ENCODE peak calls at places on chromosomes 13 and 19, in four cellular contexts. L, A, I and H are unnamed samples.

GRCh38 chr19:46976845-46977320 is 42.8 kb upstream of the NPAS1 start:
- DNase-seq in A (no peak), L (no peak), I (no peak), H (no peak)

GRCh38 chr19:30065680-30066606 is 123.9 kb downstream of the URI1 start:
- DNase-seq in A (no peak), L (no peak), I (no peak), H (no peak)

GRCh38 chr13:98761126-98761978 is 8.9 kb upstream of the SLC15A1 start:
- DNase-seq in A (peak), I (peak), L (no peak), H (no peak)

GRCh38 chr19:39111593-39112199 is 13.9 kb upstream of the PAK4 start:
- DNase-seq in L (no peak), A (no peak), I (no peak), H (peak)

GRCh38 chr19:45250832-45251451 is at the start of gene MARK4:
- DNase-seq in L (no peak), I (peak), A (peak), H (peak)

GRCh38 chr13:108595416-108596257 is 33.8 kb upstream of the MYO16 start:
- DNase-seq in A (no peak), L (no peak), I (no peak), H (no peak)

GRCh38 chr19:10104665-10105221 is 1.4 kb upstream of the PPAN start:
- DNase-seq in I (peak), A (no peak), L (no peak), H (no peak)

GRCh38 chr19:48660854-48661731 is 11.7 kb downstream of the NTN5 start:
- DNase-seq in A (peak), L (peak), I (peak), H (no peak)

GRCh38 chr19:4441994-4442845 is 15.4 kb downstream of the UBXN6 start:
- DNase-seq in A (no peak), L (no peak), I (no peak), H (no peak)

GRCh38 chr19:54871713-54872112 is 2.3 kb upstream of the FCAR start:
- DNase-seq in A (no peak), L (no peak), I (no peak), H (no peak)

GRCh38 chr13:29849071-29849541 is 1.3 kb downstream of the UBL3 start:
- DNase-seq in L (peak), I (peak), A (no peak), H (no peak)

GRCh38 chr13:29844441-29844840 is 6.0 kb downstream of the UBL3 start:
- DNase-seq in A (no peak), I (no peak), L (no peak), H (no peak)

GRCh38 chr13:29847501-29847983 is 2.9 kb downstream of the UBL3 start:
- DNase-seq in I (no peak), L (peak), A (no peak), H (no peak)

GRCh38 chr13:29846475-29847256 is 3.8 kb downstream of the UBL3 start:
- DNase-seq in A (no peak), L (no peak), I (no peak), H (no peak)

GRCh38 chr13:29845440-29846056 is 4.9 kb downstream of the UBL3 start:
- DNase-seq in I (no peak), L (no peak), A (no peak), H (no peak)
- TF ChIP-seq CTCF in I (peak), L (no peak), A (peak), H (peak)

GRCh38 chr13:91372813-91373420 is 25.4 kb downstream of the MIR17HG start:
- DNase-seq in I (no peak), L (no peak), A (no peak), H (no peak)

GRCh38 chr13:91369432-91369831 is 21.9 kb downstream of the MIR17HG start:
- DNase-seq in A (no peak), I (no peak), L (no peak), H (no peak)

GRCh38 chr13:91375119-91375729 is 23.2 kb upstream of the GPC5 start:
- DNase-seq in I (peak), A (no peak), L (no peak), H (no peak)
- TF ChIP-seq CTCF in I (peak), A (peak), L (no peak), H (no peak)

GRCh38 chr19:23286477-23286876 is 36.3 kb upstream of the ZNF724 start:
- DNase-seq in L (no peak), I (no peak), A (no peak), H (no peak)
- TF ChIP-seq CTCF in L (no peak), I (no peak), A (no peak), H (no peak)

DNA sequence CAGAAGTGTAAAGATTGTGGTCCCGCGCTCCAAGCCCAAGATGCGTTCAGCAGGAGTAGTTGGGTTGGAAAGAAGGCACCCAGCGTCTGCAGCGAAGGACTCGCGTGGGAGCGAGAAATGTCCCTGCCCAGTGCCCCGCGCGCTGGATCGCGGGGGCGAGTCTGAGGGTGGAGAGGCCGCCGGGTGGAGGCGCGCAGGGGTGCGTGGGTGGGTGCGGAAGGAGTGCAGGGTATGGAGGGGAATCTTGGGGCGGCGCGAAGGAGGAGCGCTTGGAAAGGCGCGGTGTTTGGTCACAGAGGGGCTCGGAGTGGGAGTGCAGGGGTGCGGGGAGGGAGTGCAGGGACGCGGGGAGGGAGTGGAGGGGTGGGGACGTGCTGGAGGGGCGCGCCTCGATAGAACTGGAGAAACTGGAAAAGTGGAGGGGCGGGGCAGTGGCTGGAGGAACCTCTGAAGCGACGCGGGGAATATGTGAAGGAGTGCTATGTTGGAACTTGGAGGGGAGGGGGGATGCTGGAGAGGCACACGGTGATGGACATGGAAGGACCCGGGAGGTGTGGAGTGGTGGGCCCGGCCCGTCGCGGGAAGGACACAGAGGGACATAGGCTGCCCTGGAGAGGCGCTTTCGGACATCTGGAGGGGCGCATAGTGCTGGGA is 21.1 kb upstream of the SGCG start:
- DNase-seq in I (peak), A (no peak), L (no peak), H (peak)
- TF ChIP-seq CTCF in I (no peak), A (no peak), L (no peak), H (no peak)

DNA sequence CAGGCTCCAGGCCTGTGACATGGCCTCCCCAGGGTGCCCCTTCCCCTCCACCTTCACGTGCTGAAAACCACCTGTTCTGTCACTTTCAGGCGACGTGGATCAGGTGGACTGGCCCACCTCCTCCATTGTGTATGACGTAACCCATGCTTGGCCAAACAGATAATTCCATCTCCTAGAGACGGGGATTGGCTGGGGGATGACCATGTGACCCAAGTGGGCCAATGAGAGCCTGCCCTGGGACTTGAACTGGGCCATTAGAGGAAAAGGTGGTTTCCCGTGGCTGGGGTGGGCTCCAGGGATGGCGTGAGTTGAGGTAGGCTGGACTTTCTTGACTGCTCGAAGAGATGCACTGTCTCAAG is 3.6 kb upstream of the ADAMTSL5 start:
- DNase-seq in A (no peak), I (no peak), L (no peak), H (no peak)
- TF ChIP-seq CTCF in A (no peak), I (no peak), L (no peak), H (no peak)

DNA sequence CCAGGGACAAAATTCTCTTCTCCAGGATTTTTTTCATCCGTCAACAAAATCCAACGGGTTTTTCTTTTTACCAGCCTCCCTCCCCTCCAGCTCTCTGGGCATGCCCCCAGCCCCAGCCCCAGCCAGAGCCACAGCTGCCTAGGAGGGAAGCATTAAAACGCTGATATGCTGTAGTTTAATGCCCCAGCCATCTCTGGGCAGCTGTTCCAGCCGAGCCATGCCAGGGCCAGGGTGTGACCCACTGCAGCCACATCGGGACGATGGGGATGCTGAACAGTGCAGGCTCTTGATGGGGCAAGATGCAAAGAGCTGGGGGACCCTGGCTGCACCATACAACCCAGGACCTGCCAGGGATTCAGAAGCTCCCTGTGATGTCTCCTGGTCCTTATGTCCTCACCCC is 32.1 kb downstream of the TSHZ3 start:
- DNase-seq in I (no peak), L (no peak), A (no peak), H (no peak)
- TF ChIP-seq CTCF in I (no peak), L (no peak), A (no peak), H (no peak)

DNA sequence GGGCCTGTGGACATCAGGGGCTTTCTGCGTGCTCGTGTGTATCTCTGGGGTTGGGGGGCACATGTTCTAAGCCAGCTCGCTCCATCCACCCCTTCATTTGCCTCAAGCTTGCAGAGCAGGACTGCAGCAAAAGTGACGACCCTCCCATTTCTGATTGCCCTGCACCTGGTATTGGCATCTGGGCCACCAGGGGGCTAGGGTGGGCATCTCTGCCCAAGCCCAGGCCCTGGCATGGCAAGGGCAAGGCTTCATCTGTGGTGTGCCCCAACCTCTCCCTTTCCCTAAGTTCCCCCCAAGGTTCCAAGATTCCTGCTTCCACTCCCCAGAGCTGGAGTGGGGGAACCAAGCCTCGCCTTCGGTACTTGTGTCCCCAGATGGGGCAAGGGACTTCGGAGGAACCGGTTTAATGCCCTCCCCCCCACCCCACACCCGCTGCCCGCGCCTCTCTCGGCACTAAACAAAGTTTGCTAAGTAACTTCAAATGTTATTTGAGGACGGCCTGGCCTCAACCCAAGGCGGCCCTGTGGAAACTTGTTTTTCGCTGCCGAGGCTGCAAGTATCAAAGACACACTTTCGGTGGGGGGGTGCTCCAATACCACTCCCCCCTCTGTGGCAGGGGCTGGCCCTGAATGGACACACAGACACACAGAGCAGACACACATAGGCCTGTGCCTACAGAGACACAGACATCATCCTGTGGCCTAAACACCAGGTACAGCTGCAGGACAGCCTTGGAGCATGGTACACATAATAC is 12.2 kb downstream of the NFIX start:
- DNase-seq in L (peak), A (no peak), I (no peak), H (no peak)
- TF ChIP-seq CTCF in L (no peak), A (no peak), I (no peak), H (no peak)